ENCODE peak calls at places on chromosome 6, in seven cellular contexts. Y is cardiac muscle cell; V is ascending aorta; B is CD8-positive, alpha-beta T cell; H is fibroblast of lung; M is breast epithelium; D is H1. L is an unnamed sample. For H3K4me1, the result is how much of the 10 kb centered on the place peaks cover.

GRCh38 chr6:73774311-73774766 is 78.3 kb downstream of the CD109 start:
- DNase-seq in Y (peak), V (no peak), B (no peak), H (peak), M (no peak), D (no peak), L (no peak)

GRCh38 chr6:118923035-118923434 is 11.9 kb downstream of the MCM9 start:
- DNase-seq in Y (no peak), V (no peak), B (no peak), H (no peak), M (no peak), D (no peak), L (no peak)

GRCh38 chr6:138349891-138350290 is 27.8 kb upstream of the SMIM28 start:
- DNase-seq in Y (no peak), V (no peak), B (no peak), H (peak), M (no peak), D (no peak), L (no peak)

GRCh38 chr6:1015819-1016218 is 296.1 kb upstream of the FOXQ1 start:
- DNase-seq in Y (peak), V (no peak), B (no peak), H (no peak), M (no peak), D (no peak), L (no peak)

GRCh38 chr6:31979238-31979898 is 2.5 kb upstream of the C4A start:
- DNase-seq in Y (no peak), V (no peak), B (no peak), H (no peak), M (no peak), D (no peak), L (no peak)

GRCh38 chr6:80607814-80608391 is 501.4 kb downstream of the BCKDHB start:
- DNase-seq in Y (no peak), V (no peak), B (no peak), H (peak), M (no peak), D (no peak), L (no peak)

GRCh38 chr6:14660767-14661166 is 543.2 kb downstream of the CD83 start:
- DNase-seq in Y (no peak), V (no peak), B (no peak), H (no peak), M (no peak), D (no peak), L (no peak)

GRCh38 chr6:15456422-15456821 is 206.4 kb downstream of the DTNBP1 start:
- DNase-seq in Y (no peak), V (no peak), B (no peak), H (no peak), M (no peak), D (no peak), L (no peak)

GRCh38 chr6:53203483-53203882 is 54.8 kb upstream of the GCM1 start:
- DNase-seq in Y (no peak), V (no peak), B (no peak), H (no peak), M (no peak), D (no peak), L (no peak)

GRCh38 chr6:17167327-17167979 is 65.6 kb downstream of the STMND1 start:
- DNase-seq in Y (peak), V (no peak), B (no peak), H (peak), M (no peak), D (peak), L (peak)

GRCh38 chr6:134347916-134348805 is 30.2 kb upstream of the SGK1 start:
- DNase-seq in Y (no peak), V (no peak), B (no peak), H (peak), M (peak), D (no peak), L (no peak)

GRCh38 chr6:144659735-144660246 is 374.7 kb downstream of the UTRN start:
- DNase-seq in Y (no peak), V (no peak), B (no peak), H (peak), M (no peak), D (no peak), L (no peak)

GRCh38 chr6:73180718-73181619 is 44.3 kb downstream of the KHDC1L start:
- DNase-seq in Y (peak), V (no peak), B (no peak), H (peak), M (no peak), D (no peak), L (no peak)

GRCh38 chr6:40803897-40804702 is 216.9 kb upstream of the LRFN2 start:
- DNase-seq in Y (no peak), V (no peak), B (no peak), H (no peak), M (no peak), D (no peak), L (no peak)

GRCh38 chr6:56424542-56425083 is 177.2 kb upstream of the COL21A1 start:
- DNase-seq in Y (peak), V (no peak), B (no peak), H (no peak), M (no peak), D (no peak), L (no peak)

GRCh38 chr6:134117409-134117808 is 65.0 kb upstream of the SLC2A12 start:
- DNase-seq in Y (no peak), V (no peak), B (no peak), H (peak), M (no peak), D (no peak), L (no peak)

GRCh38 chr6:13488015-13488895 is 855 bp upstream of the GFOD1 start:
- DNase-seq in Y (no peak), V (no peak), B (no peak), H (peak), M (no peak), D (no peak), L (peak)

GRCh38 chr6:22145294-22145693 is 151.5 kb downstream of the PRL start:
- DNase-seq in Y (no peak), V (no peak), B (no peak), H (no peak), M (no peak), D (no peak), L (no peak)

GRCh38 chr6:146543211-146543939 is at the start of gene RAB32:
- DNase-seq in Y (peak), V (peak), B (no peak), H (peak), M (peak), D (peak), L (peak)

GRCh38 chr6:149012040-149012545 is 265.3 kb downstream of the UST start:
- DNase-seq in Y (no peak), V (no peak), B (no peak), H (peak), M (no peak), D (no peak), L (no peak)

GRCh38 chr6:2376429-2377355 is 131.3 kb upstream of the GMDS start:
- DNase-seq in Y (no peak), V (no peak), B (no peak), H (peak), M (peak), D (no peak), L (no peak)

GRCh38 chr6:142566628-142567396 is 265.0 kb downstream of the ADGRG6 start:
- DNase-seq in Y (peak), V (no peak), B (peak), H (peak), M (peak), D (peak), L (peak)

GRCh38 chr6:47665112-47665511 is 33.3 kb upstream of the ADGRF4 start:
- DNase-seq in Y (no peak), V (no peak), B (no peak), H (no peak), M (no peak), D (no peak), L (no peak)

GRCh38 chr6:25456249-25456648 is 177.1 kb downstream of the CARMIL1 start:
- DNase-seq in Y (no peak), V (no peak), B (no peak), H (no peak), M (no peak), D (no peak), L (no peak)

GRCh38 chr6:9204171-9204570 is 768.8 kb upstream of the SLC35B3 start:
- DNase-seq in Y (no peak), V (no peak), B (no peak), H (peak), M (peak), D (no peak), L (no peak)

GRCh38 chr6:71602385-71602949 is 283.9 kb upstream of the RIMS1 start:
- DNase-seq in Y (no peak), V (no peak), B (no peak), H (peak), M (no peak), D (no peak), L (no peak)

GRCh38 chr6:3987072-3987471 is 91.9 kb downstream of the FAM217A start:
- DNase-seq in Y (peak), V (no peak), B (no peak), H (peak), M (no peak), D (no peak), L (peak)
- H3K4me1 ChIP-seq in Y (under half), V (under half), B (under half), H (under half), M (under half), D (under half), L (under half)

GRCh38 chr6:157017861-157018260 is 240.7 kb downstream of the ARID1B start:
- DNase-seq in Y (no peak), V (no peak), B (no peak), H (no peak), M (no peak), D (no peak), L (no peak)

GRCh38 chr6:157020398-157021266 is 243.5 kb downstream of the ARID1B start:
- DNase-seq in Y (peak), V (no peak), B (peak), H (peak), M (peak), D (no peak), L (peak)

GRCh38 chr6:157021267-157022021 is 244.3 kb downstream of the ARID1B start:
- DNase-seq in Y (peak), V (peak), B (peak), H (peak), M (peak), D (peak), L (peak)

GRCh38 chr6:157019115-157019628 is 242.0 kb downstream of the ARID1B start:
- DNase-seq in Y (no peak), V (no peak), B (no peak), H (no peak), M (no peak), D (no peak), L (no peak)

GRCh38 chr6:157019733-157020132 is 242.6 kb downstream of the ARID1B start:
- DNase-seq in Y (no peak), V (no peak), B (no peak), H (no peak), M (no peak), D (no peak), L (no peak)
- TF ChIP-seq CTCF in Y (no peak), V (no peak), B (no peak), H (peak), M (no peak), D (no peak), L (no peak)

DNA sequence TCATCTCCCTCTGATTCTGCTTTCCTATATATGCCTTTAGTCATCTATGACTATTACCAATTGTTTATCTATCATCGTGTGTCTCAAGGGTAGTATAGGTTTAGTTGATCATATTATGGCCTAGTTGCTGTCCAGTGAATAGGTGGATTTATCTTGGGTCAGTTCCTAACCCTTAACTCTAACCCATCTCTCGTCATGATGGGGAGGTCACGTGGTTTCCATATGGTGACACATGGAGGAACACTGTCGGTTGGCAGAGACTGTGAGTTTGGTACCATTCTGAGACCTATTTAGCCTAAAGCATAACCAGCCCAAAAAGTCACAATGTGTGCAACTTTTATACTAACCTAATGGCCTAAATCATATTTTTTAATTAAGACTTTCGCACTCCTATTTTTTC is 103.5 kb downstream of the SAMD5 start:
- DNase-seq in Y (no peak), V (no peak), B (no peak), H (no peak), M (no peak), D (no peak), L (no peak)
- H3K4me3 ChIP-seq in Y (no peak), V (no peak), B (no peak), H (no peak), M (no peak), D (no peak), L (no peak)

DNA sequence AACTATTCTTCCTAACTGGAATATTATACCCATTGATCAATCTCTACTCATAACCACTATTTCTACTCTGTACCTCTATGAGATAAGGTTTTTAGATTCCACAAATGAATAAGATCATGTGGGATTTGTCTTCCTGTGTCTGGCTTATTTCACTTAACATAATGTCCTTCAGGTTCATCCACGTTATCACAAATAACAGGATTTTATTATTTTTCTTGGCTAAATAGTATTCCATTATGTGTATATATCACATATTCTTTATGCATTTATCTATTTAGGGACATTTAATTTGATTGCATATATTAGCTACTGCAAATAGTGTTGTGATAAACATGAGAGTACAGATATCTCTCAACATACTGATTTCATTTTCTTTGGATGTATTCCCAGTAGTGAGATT is 823.0 kb upstream of the ADGRB3 start:
- DNase-seq in Y (no peak), V (no peak), B (no peak), H (no peak), M (no peak), D (no peak), L (no peak)
- H3K4me1 ChIP-seq in Y (under half), V (under half), B (under half), H (under half), M (under half), D (under half), L (under half)

GRCh38 chr6:165453395-165453794 is 144.0 kb upstream of the C6orf118 start:
- DNase-seq in Y (no peak), V (no peak), B (no peak), H (no peak), M (no peak), D (no peak), L (no peak)
- TF ChIP-seq CTCF in Y (no peak), V (no peak), B (no peak), H (no peak), M (no peak), D (no peak), L (no peak)

DNA sequence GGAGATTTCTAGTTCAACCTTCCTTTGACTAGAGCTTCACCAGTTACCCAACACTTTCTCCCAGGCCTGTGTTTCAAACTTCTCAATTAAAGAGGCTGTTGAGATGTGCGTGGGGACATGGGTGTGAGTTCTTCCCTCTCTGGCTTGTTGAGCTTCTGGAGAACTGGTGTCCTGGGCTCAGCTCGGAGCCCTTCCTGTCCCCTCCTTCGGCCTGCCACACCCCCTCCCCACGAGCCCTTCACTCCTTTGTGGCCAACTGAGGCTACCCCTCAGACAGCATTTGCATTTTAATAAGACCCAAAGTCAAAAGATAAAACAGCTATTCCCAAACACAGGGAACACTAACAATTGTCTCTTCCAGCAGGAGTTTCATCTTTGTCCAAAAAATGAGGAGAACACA is 123.3 kb upstream of the MLN start:
- DNase-seq in Y (no peak), V (no peak), B (no peak), H (no peak), M (no peak), D (no peak), L (no peak)
- H3K4me3 ChIP-seq in Y (no peak), V (no peak), B (no peak), H (no peak), M (no peak), D (no peak), L (no peak)

DNA sequence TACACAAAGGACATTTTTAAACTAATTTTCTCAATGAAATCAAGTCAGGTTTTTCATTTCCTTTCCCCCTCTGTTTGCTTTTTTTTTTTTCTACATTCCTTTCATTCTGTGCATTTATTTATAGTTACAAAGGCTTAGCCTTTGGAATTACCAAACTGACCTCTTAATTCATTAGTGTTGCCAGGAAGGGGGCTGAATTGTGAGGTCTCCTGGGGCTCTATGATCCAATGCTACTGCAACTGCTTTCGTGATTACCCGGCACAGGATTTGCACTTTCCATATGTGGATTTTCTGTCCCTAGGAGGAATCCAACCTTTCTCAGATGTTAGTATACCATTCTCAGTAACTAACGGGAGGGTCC is 35.3 kb downstream of the NEDD9 start:
- DNase-seq in Y (no peak), V (no peak), B (no peak), H (peak), M (no peak), D (no peak), L (no peak)
- H3K4me1 ChIP-seq in Y (under half), V (under half), B (under half), H (under half), M (under half), D (under half), L (under half)

GRCh38 chr6:37523412-37523811 is 23.7 kb upstream of the CCDC167 start:
- DNase-seq in Y (no peak), V (no peak), B (no peak), H (no peak), M (no peak), D (no peak), L (no peak)
- TF ChIP-seq CTCF in Y (no peak), V (no peak), B (no peak), H (no peak), M (no peak), D (no peak), L (no peak)